ENCODE peak calls at places on chromosomes 5 and 9, in five cellular contexts. One of them, this sample, is unnamed.

GRCh38 chr9:136409557-136410455 is 608 bp downstream of the ENTR1 start:
- DNase-seq in NT2/D1: no peak
- DNase-seq in SK-N-SH: peak; percentile 80
- DNase-seq in esophagus squamous epithelium: no peak
- DNase-seq in neuronal stem cell: no peak
- DNase-seq in this sample: peak; percentile 88

GRCh38 chr5:42791151-42791550 is 20.5 kb downstream of the SELENOP start:
- DNase-seq in NT2/D1: no peak
- DNase-seq in SK-N-SH: no peak
- DNase-seq in esophagus squamous epithelium: no peak
- DNase-seq in neuronal stem cell: no peak
- DNase-seq in this sample: no peak

GRCh38 chr9:131810351-131811170 is 70.7 kb upstream of the RAPGEF1 start:
- DNase-seq in SK-N-SH: no peak
- DNase-seq in NT2/D1: no peak
- DNase-seq in esophagus squamous epithelium: no peak
- DNase-seq in neuronal stem cell: no peak
- DNase-seq in this sample: peak; percentile 70

GRCh38 chr5:93461751-93462150 is 119.3 kb downstream of the NR2F1-AS1 start:
- DNase-seq in neuronal stem cell: no peak
- DNase-seq in SK-N-SH: no peak
- DNase-seq in NT2/D1: no peak
- DNase-seq in esophagus squamous epithelium: no peak
- DNase-seq in this sample: no peak

GRCh38 chr5:52269853-52270252 is 517.9 kb upstream of the ITGA1 start:
- DNase-seq in esophagus squamous epithelium: no peak
- DNase-seq in SK-N-SH: no peak
- DNase-seq in neuronal stem cell: no peak
- DNase-seq in NT2/D1: no peak
- DNase-seq in this sample: no peak

GRCh38 chr9:38371495-38371894 is 21.0 kb upstream of the ALDH1B1 start:
- DNase-seq in NT2/D1: no peak
- DNase-seq in SK-N-SH: no peak
- DNase-seq in esophagus squamous epithelium: no peak
- DNase-seq in neuronal stem cell: no peak
- DNase-seq in this sample: peak; percentile 53

GRCh38 chr9:121684381-121685145 is 33.1 kb downstream of the DAB2IP start:
- DNase-seq in neuronal stem cell: peak; percentile 35
- DNase-seq in NT2/D1: no peak
- DNase-seq in esophagus squamous epithelium: no peak
- DNase-seq in SK-N-SH: peak; percentile 72
- DNase-seq in this sample: peak; percentile 95

GRCh38 chr9:130143974-130144373 is 28.2 kb upstream of the NCS1 start:
- DNase-seq in SK-N-SH: no peak
- DNase-seq in neuronal stem cell: no peak
- DNase-seq in esophagus squamous epithelium: no peak
- DNase-seq in NT2/D1: no peak
- DNase-seq in this sample: peak; percentile 25

GRCh38 chr5:82183828-82184227 is 94.3 kb downstream of the RPS23 start:
- DNase-seq in NT2/D1: no peak
- DNase-seq in SK-N-SH: no peak
- DNase-seq in neuronal stem cell: no peak
- DNase-seq in esophagus squamous epithelium: no peak
- DNase-seq in this sample: no peak

GRCh38 chr9:94933429-94933828 is 206.9 kb downstream of the AOPEP start:
- DNase-seq in neuronal stem cell: no peak
- DNase-seq in SK-N-SH: no peak
- DNase-seq in NT2/D1: no peak
- DNase-seq in esophagus squamous epithelium: no peak
- DNase-seq in this sample: no peak

GRCh38 chr9:15670884-15671283 is 118.0 kb downstream of the CCDC171 start:
- DNase-seq in SK-N-SH: no peak
- DNase-seq in esophagus squamous epithelium: no peak
- DNase-seq in NT2/D1: no peak
- DNase-seq in neuronal stem cell: no peak
- DNase-seq in this sample: no peak

GRCh38 chr9:126719677-126720435 is 85.0 kb upstream of the ZBTB43 start:
- DNase-seq in SK-N-SH: peak; percentile 83
- DNase-seq in neuronal stem cell: peak; percentile 83
- DNase-seq in NT2/D1: peak; percentile 92
- DNase-seq in esophagus squamous epithelium: no peak
- DNase-seq in this sample: peak; percentile 86

GRCh38 chr5:154966081-154966841 is 25.4 kb downstream of the MRPL22 start:
- DNase-seq in NT2/D1: no peak
- DNase-seq in esophagus squamous epithelium: no peak
- DNase-seq in neuronal stem cell: no peak
- DNase-seq in SK-N-SH: no peak
- DNase-seq in this sample: no peak

GRCh38 chr5:175709276-175709781 is 51.5 kb downstream of the HRH2 start:
- DNase-seq in neuronal stem cell: no peak
- DNase-seq in esophagus squamous epithelium: no peak
- DNase-seq in NT2/D1: no peak
- DNase-seq in SK-N-SH: no peak
- DNase-seq in this sample: no peak

GRCh38 chr9:98240475-98240874 is 15.0 kb downstream of the TBC1D2 start:
- DNase-seq in SK-N-SH: no peak
- DNase-seq in esophagus squamous epithelium: no peak
- DNase-seq in neuronal stem cell: no peak
- DNase-seq in NT2/D1: no peak
- DNase-seq in this sample: no peak

GRCh38 chr5:143316844-143317631 is 86.4 kb downstream of the NR3C1 start:
- DNase-seq in esophagus squamous epithelium: no peak
- DNase-seq in SK-N-SH: peak; percentile 2
- DNase-seq in NT2/D1: no peak
- DNase-seq in neuronal stem cell: no peak
- DNase-seq in this sample: no peak

GRCh38 chr9:116279230-116279629 is 125.6 kb downstream of the PAPPA start:
- DNase-seq in neuronal stem cell: peak; percentile 94
- DNase-seq in esophagus squamous epithelium: no peak
- DNase-seq in NT2/D1: peak; percentile 97
- DNase-seq in SK-N-SH: no peak
- DNase-seq in this sample: peak; percentile 50

GRCh38 chr5:8930021-8930420 is 615.9 kb downstream of the SEMA5A start:
- DNase-seq in SK-N-SH: no peak
- DNase-seq in neuronal stem cell: no peak
- DNase-seq in NT2/D1: no peak
- DNase-seq in esophagus squamous epithelium: no peak
- DNase-seq in this sample: no peak

GRCh38 chr5:169946743-169947142 is 33.6 kb downstream of the INSYN2B start:
- DNase-seq in esophagus squamous epithelium: no peak
- DNase-seq in neuronal stem cell: no peak
- DNase-seq in SK-N-SH: no peak
- DNase-seq in NT2/D1: no peak
- DNase-seq in this sample: no peak

GRCh38 chr9:98381311-98382103 is 126.1 kb upstream of the TBC1D2 start:
- DNase-seq in neuronal stem cell: no peak
- DNase-seq in NT2/D1: no peak
- DNase-seq in SK-N-SH: no peak
- DNase-seq in esophagus squamous epithelium: no peak
- DNase-seq in this sample: no peak

GRCh38 chr5:9467199-9468069 is 78.4 kb downstream of the SEMA5A start:
- DNase-seq in NT2/D1: no peak
- DNase-seq in esophagus squamous epithelium: no peak
- DNase-seq in SK-N-SH: no peak
- DNase-seq in neuronal stem cell: no peak
- DNase-seq in this sample: no peak

GRCh38 chr9:575139-575538 is 266.4 kb upstream of the DMRT1 start:
- DNase-seq in esophagus squamous epithelium: no peak
- DNase-seq in SK-N-SH: no peak
- DNase-seq in neuronal stem cell: no peak
- DNase-seq in NT2/D1: no peak
- DNase-seq in this sample: no peak

DNA sequence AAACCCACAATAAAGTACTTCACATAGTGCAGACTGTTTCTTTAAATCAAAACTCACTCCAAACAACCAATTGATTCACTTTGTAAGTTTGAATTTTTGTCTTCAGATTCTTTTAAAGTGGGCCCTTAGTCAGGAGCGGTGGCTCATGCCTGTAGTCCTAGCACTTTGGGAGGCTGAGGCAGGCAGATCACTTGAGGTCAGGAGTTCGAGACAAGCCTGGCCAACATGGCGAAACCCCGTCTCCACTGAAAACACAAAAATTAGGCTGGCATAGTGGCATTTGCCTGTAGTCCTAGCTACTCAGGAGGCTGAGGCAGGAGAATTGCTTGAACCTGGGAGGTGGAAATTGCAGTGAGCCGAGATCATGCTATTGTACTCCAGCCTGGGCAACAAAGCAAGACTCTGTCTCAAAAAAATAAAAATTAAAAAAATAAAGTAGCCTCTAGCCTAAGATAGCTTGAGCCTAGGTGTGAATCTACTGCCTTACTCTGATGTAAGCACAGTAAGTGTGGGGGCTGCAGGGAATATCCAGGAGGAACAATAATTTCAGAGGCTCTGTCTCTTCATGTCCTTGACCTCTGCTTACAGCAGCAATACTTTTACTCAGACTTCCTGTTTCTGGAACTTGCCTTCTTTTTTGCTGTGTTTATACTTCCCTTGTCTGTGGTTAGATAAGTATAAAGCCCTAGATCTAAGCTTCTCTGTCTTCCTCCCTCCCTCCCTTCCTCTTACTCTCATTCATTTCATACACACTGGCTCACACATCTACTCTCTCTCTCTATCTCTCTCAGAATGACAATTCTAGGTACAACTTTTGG is at the start of gene IL7R:
- DNase-seq in SK-N-SH: no peak
- DNase-seq in neuronal stem cell: no peak
- DNase-seq in NT2/D1: no peak
- DNase-seq in esophagus squamous epithelium: no peak
- DNase-seq in this sample: no peak
- H3K4me3 ChIP-seq in SK-N-SH: peak within 1 kb of the TSS; percentile 13
- H3K4me3 ChIP-seq in neuronal stem cell: no peak within 1 kb of the TSS
- H3K4me3 ChIP-seq in NT2/D1: no peak within 1 kb of the TSS
- H3K4me3 ChIP-seq in esophagus squamous epithelium: peak within 1 kb of the TSS; percentile 25
- H3K4me3 ChIP-seq in this sample: no peak within 1 kb of the TSS

DNA sequence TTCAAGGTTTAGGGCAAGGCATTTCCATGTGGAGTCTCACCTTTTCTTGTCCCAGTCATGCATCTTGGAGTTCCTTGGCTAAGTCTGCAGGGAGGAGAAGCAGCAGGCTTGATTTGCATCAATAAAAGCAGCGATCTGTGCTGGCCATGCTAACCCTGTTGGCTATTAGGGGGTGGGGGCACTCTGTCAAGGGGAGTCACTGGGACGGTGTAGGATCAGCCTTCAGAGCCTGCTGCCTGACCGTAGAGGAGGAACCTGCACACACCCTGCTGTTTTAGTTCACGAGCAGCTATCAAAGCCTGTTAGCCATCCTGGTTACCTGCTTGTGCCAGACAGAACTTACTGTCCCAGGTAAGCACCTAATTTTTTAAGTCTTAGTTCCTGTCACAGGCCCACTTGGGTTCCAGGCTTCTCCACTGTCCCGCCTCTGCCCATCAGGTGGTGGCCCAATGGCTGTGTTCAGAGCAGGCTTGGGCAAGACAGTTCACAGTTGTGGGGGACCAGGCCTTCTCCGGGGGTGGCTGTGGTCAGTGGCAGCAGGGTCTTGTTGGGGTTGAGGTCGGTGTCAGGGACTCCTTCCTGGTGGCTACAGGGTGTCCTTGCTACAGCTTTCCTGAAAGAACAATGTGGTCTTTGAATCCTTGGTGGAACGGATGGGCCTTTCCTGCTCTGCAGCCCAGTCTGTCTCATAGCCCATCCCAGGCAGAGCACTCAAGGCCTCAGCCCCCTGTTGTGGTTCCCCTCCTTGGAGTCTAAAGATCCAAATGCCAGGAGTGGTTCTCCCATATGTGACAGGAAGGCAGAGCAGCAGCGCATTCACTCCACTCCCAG is 43.7 kb downstream of the SECISBP2 start:
- DNase-seq in esophagus squamous epithelium: no peak
- DNase-seq in SK-N-SH: no peak
- DNase-seq in neuronal stem cell: no peak
- DNase-seq in NT2/D1: no peak
- DNase-seq in this sample: no peak
- H3K36me3 ChIP-seq in esophagus squamous epithelium: peaks cover 8% of the 10 kb centered on the region
- H3K36me3 ChIP-seq in SK-N-SH: peaks cover 13% of the 10 kb centered on the region
- H3K36me3 ChIP-seq in neuronal stem cell: peaks cover 62% of the 10 kb centered on the region
- H3K36me3 ChIP-seq in NT2/D1: peaks cover 66% of the 10 kb centered on the region
- H3K36me3 ChIP-seq in this sample: peaks cover 36% of the 10 kb centered on the region

DNA sequence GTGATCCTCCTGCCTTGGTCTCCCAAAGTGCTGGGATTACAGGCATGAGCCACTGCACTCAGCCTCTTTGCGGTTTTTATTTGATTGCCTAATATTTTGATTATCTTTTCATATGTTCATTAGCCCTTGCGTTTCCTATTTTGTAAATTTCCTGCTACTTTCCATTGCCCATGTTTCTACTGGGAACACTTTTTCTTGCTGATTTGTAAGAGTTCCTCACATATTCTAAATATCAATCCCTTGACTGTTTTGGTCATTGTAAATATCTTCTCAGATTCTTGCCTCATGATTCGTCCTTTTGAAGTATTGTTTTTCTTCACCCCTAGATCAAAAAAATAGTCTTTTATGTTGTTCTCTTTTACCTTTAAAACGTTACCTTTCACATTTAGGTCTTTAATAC is 37.9 kb upstream of the TTC1 start:
- DNase-seq in neuronal stem cell: no peak
- DNase-seq in SK-N-SH: no peak
- DNase-seq in NT2/D1: no peak
- DNase-seq in esophagus squamous epithelium: no peak
- DNase-seq in this sample: no peak
- H3K27me3 ChIP-seq in neuronal stem cell: peaks cover 10% of the 10 kb centered on the region
- H3K27me3 ChIP-seq in SK-N-SH: no peaks in the 10 kb centered on the region
- H3K27me3 ChIP-seq in NT2/D1: peaks cover 45% of the 10 kb centered on the region
- H3K27me3 ChIP-seq in esophagus squamous epithelium: peaks cover 6% of the 10 kb centered on the region
- H3K27me3 ChIP-seq in this sample: peaks cover 37% of the 10 kb centered on the region

GRCh38 chr5:132455614-132456115 is 34.9 kb downstream of the IRF1 start:
- DNase-seq in esophagus squamous epithelium: no peak
- DNase-seq in SK-N-SH: no peak
- DNase-seq in neuronal stem cell: no peak
- DNase-seq in NT2/D1: no peak
- DNase-seq in this sample: peak; percentile 69
- H3K4me3 ChIP-seq in esophagus squamous epithelium: no peak overlapping the region
- H3K4me3 ChIP-seq in SK-N-SH: no peak overlapping the region
- H3K4me3 ChIP-seq in neuronal stem cell: no peak overlapping the region
- H3K4me3 ChIP-seq in NT2/D1: no peak overlapping the region
- H3K4me3 ChIP-seq in this sample: no peak overlapping the region

GRCh38 chr5:134139891-134140469 is 25.5 kb downstream of the TCF7 start:
- DNase-seq in esophagus squamous epithelium: no peak
- DNase-seq in neuronal stem cell: no peak
- DNase-seq in NT2/D1: no peak
- DNase-seq in SK-N-SH: no peak
- DNase-seq in this sample: no peak

GRCh38 chr5:134141346-134142050 is 27.0 kb downstream of the TCF7 start:
- DNase-seq in NT2/D1: no peak
- DNase-seq in SK-N-SH: no peak
- DNase-seq in neuronal stem cell: no peak
- DNase-seq in esophagus squamous epithelium: no peak
- DNase-seq in this sample: peak; percentile 11

GRCh38 chr5:134140530-134141201 is 26.2 kb downstream of the TCF7 start:
- DNase-seq in SK-N-SH: peak; percentile 80
- DNase-seq in esophagus squamous epithelium: no peak
- DNase-seq in NT2/D1: peak; percentile 32
- DNase-seq in neuronal stem cell: peak; percentile 51
- DNase-seq in this sample: peak; percentile 89

GRCh38 chr5:134138416-134139376 is 24.2 kb downstream of the TCF7 start:
- DNase-seq in SK-N-SH: no peak
- DNase-seq in neuronal stem cell: no peak
- DNase-seq in NT2/D1: no peak
- DNase-seq in esophagus squamous epithelium: no peak
- DNase-seq in this sample: no peak

GRCh38 chr5:134139377-134139851 is 24.9 kb downstream of the TCF7 start:
- DNase-seq in NT2/D1: no peak
- DNase-seq in neuronal stem cell: no peak
- DNase-seq in esophagus squamous epithelium: no peak
- DNase-seq in SK-N-SH: no peak
- DNase-seq in this sample: no peak
- H3K36me3 ChIP-seq in NT2/D1: peaks cover 74% of the 10 kb centered on the region
- H3K36me3 ChIP-seq in neuronal stem cell: peaks cover 89% of the 10 kb centered on the region
- H3K36me3 ChIP-seq in esophagus squamous epithelium: peaks cover 22% of the 10 kb centered on the region
- H3K36me3 ChIP-seq in SK-N-SH: peaks cover 5% of the 10 kb centered on the region
- H3K36me3 ChIP-seq in this sample: peaks cover 32% of the 10 kb centered on the region

GRCh38 chr9:133643362-133643755 is 7.2 kb downstream of the DBH start:
- DNase-seq in esophagus squamous epithelium: no peak
- DNase-seq in NT2/D1: no peak
- DNase-seq in SK-N-SH: no peak
- DNase-seq in neuronal stem cell: no peak
- DNase-seq in this sample: no peak
- H3K27me3 ChIP-seq in esophagus squamous epithelium: no peaks in the 10 kb centered on the region
- H3K27me3 ChIP-seq in NT2/D1: peaks cover 2% of the 10 kb centered on the region
- H3K27me3 ChIP-seq in SK-N-SH: peaks cover 32% of the 10 kb centered on the region
- H3K27me3 ChIP-seq in neuronal stem cell: no peaks in the 10 kb centered on the region
- H3K27me3 ChIP-seq in this sample: no peaks in the 10 kb centered on the region